ENCODE peak calls at places on chromosomes 4 and X, in six cellular contexts. Y is GM23248, Q is neuronal stem cell, F is A673, I is fibroblast of lung, N is body of pancreas. X is an unnamed sample. For H3K27me3 and H3K4me1, the result is how much of the 10 kb centered on the place peaks cover.

GRCh38 chr4:6761540-6762243 is 20.8 kb upstream of the KIAA0232 start:
- DNase-seq in F (no peak), Y (peak), I (no peak), Q (no peak), N (peak), X (no peak)

GRCh38 chr4:155179216-155179615 is 29.2 kb upstream of the NPY2R start:
- DNase-seq in I (peak), F (peak), N (no peak), Y (no peak), Q (no peak), X (no peak)

GRCh38 chr4:74805601-74806000 is 11.3 kb upstream of the BTC start:
- DNase-seq in Q (no peak), Y (peak), I (peak), F (peak), N (no peak), X (no peak)

GRCh38 chrX:149830192-149830873 is 48.6 kb downstream of the MAGEA9 start:
- DNase-seq in I (peak), F (peak), Q (peak), N (no peak), Y (peak), X (peak)

GRCh38 chrX:107676559-107677378 is 48.5 kb downstream of the PRPS1 start:
- DNase-seq in Q (no peak), N (peak), Y (peak), I (peak), F (peak), X (peak)

GRCh38 chrX:154457491-154458115 is 478 bp upstream of the PLXNA3 start:
- DNase-seq in Y (peak), Q (no peak), N (peak), F (peak), I (no peak), X (peak)

GRCh38 chrX:3599787-3600465 is 113.5 kb downstream of the PRKX start:
- DNase-seq in Y (peak), N (no peak), Q (no peak), F (peak), I (no peak), X (no peak)

GRCh38 chr4:182380701-182381295 is 137.6 kb downstream of the TENM3 start:
- DNase-seq in Q (no peak), Y (no peak), F (no peak), I (peak), N (no peak), X (no peak)

GRCh38 chr4:6962211-6963041 is 52.8 kb downstream of the TBC1D14 start:
- DNase-seq in Q (peak), I (no peak), Y (no peak), N (peak), F (no peak), X (no peak)

GRCh38 chrX:110692876-110693275 is 102.7 kb downstream of the CHRDL1 start:
- DNase-seq in I (no peak), N (no peak), Q (no peak), Y (no peak), F (no peak), X (no peak)

GRCh38 chrX:70808942-70809940 is 99.3 kb downstream of the TEX11 start:
- DNase-seq in I (no peak), N (no peak), Y (no peak), F (no peak), Q (no peak), X (no peak)

GRCh38 chrX:40151211-40152172 is 53.7 kb upstream of the BCOR start:
- DNase-seq in N (no peak), Y (no peak), I (no peak), Q (no peak), F (no peak), X (no peak)

GRCh38 chr4:140368686-140369085 is 4.8 kb upstream of the SCOC start:
- DNase-seq in Q (no peak), I (no peak), N (no peak), F (no peak), Y (peak), X (no peak)

GRCh38 chrX:132958086-132958703 is at the start of gene HS6ST2:
- DNase-seq in Y (no peak), I (no peak), N (peak), F (peak), Q (peak), X (no peak)

GRCh38 chr4:40553995-40554394 is 75.7 kb downstream of the RBM47 start:
- DNase-seq in N (no peak), I (no peak), F (peak), Y (no peak), Q (no peak), X (no peak)

GRCh38 chr4:37793562-37793961 is 32.9 kb upstream of the PGM2 start:
- DNase-seq in Q (no peak), I (peak), N (no peak), F (peak), Y (peak), X (no peak)

GRCh38 chr4:145880355-145880960 is 58.2 kb downstream of the ZNF827 start:
- DNase-seq in I (no peak), Q (no peak), N (no peak), F (no peak), Y (no peak), X (no peak)

GRCh38 chr4:25487155-25487554 is 110.1 kb downstream of the ANAPC4 start:
- DNase-seq in I (no peak), Q (no peak), Y (no peak), F (no peak), N (no peak), X (no peak)

GRCh38 chrX:97102938-97103337 is 219.2 kb downstream of the RPA4 start:
- DNase-seq in F (no peak), N (no peak), Q (no peak), Y (no peak), I (no peak), X (no peak)

GRCh38 chrX:9342581-9343051 is 122.2 kb upstream of the TBL1X start:
- DNase-seq in N (peak), I (peak), F (peak), Y (peak), Q (peak), X (peak)

GRCh38 chrX:139844163-139844562 is 88.7 kb downstream of the ATP11C start:
- DNase-seq in Q (no peak), N (no peak), I (no peak), Y (no peak), F (no peak), X (peak)

GRCh38 chrX:9354918-9355317 is 109.9 kb upstream of the TBL1X start:
- DNase-seq in Q (no peak), Y (no peak), I (no peak), N (no peak), F (no peak), X (no peak)

GRCh38 chrX:152912121-152912520 is 14.3 kb downstream of the ZNF185 start:
- DNase-seq in N (no peak), Q (no peak), Y (no peak), F (peak), I (no peak), X (no peak)

GRCh38 chr4:39045791-39046221 is 13.6 kb upstream of the TMEM156 start:
- DNase-seq in F (no peak), N (no peak), Q (no peak), Y (peak), I (peak), X (no peak)

GRCh38 chr4:136754810-136755530 is 777.3 kb downstream of the PCDH18 start:
- DNase-seq in N (no peak), Y (no peak), Q (no peak), F (no peak), I (no peak), X (no peak)

GRCh38 chr4:78451407-78451806 is 100.2 kb upstream of the ANXA3 start:
- DNase-seq in Y (no peak), Q (no peak), F (no peak), I (no peak), N (no peak), X (no peak)

GRCh38 chr4:8699479-8700145 is 107.0 kb downstream of the CPZ start:
- DNase-seq in N (no peak), Y (no peak), Q (no peak), I (no peak), F (no peak), X (peak)

GRCh38 chr4:38154681-38155588 is 194.7 kb downstream of the PTTG2 start:
- DNase-seq in Y (peak), I (peak), Q (no peak), F (no peak), N (peak), X (no peak)

GRCh38 chr4:144611850-144612249 is 34.1 kb upstream of the HHIP start:
- DNase-seq in F (peak), N (peak), Y (peak), I (peak), Q (no peak), X (peak)
- H3K4me3 ChIP-seq in F (no peak), N (no peak), Y (no peak), I (no peak), Q (no peak), X (no peak)

DNA sequence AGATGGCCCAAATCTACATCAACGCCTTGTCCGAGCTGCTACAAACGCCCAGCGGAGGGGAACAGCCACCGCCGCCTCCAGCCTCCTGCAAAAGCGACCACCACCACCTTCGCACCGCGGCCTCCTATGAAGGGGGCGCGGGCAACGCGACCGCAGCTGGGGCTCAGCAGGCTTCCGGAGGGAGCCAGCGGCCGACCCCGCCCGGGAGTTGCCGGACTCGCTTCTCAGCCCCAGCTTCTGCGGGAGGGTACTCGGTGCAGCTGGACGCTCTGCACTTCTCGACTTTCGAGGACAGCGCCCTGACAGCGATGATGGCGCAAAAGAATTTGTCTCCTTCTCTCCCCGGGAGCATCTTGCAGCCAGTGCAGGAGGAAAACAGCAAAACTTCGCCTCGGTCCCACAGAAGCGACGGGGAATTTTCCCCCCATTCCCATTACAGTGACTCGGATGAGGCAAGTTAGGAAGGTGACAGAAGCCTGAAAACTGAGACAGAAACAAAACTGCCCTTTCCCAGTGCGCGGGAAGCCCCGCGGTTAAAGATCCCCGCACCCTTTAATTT is 1.1 kb downstream of the ATOH1 start:
- DNase-seq in Y (peak), I (no peak), Q (peak), F (no peak), N (no peak), X (no peak)
- H3K27me3 ChIP-seq in Y (half or more), I (under half), Q (half or more), F (half or more), N (under half), X (under half)

GRCh38 chr4:87075876-87076275 is 141.1 kb downstream of the AFF1 start:
- DNase-seq in I (no peak), F (no peak), Q (no peak), N (no peak), Y (no peak), X (no peak)
- H3K4me1 ChIP-seq in I (under half), F (half or more), Q (under half), N (half or more), Y (under half), X (under half)

GRCh38 chr4:24226018-24226417 is 336.2 kb upstream of the PPARGC1A start:
- DNase-seq in Y (peak), I (peak), Q (no peak), F (no peak), N (no peak), X (no peak)
- H3K4me3 ChIP-seq in Y (peak), I (no peak), Q (no peak), F (no peak), N (no peak), X (no peak)

GRCh38 chr4:105166066-105166465 is 19.4 kb downstream of the TET2 start:
- DNase-seq in Q (no peak), I (no peak), F (no peak), N (no peak), Y (no peak), X (no peak)

GRCh38 chr4:105174098-105174497 is 27.4 kb downstream of the TET2 start:
- DNase-seq in F (no peak), Y (no peak), Q (no peak), I (no peak), N (no peak), X (no peak)

GRCh38 chr4:105171912-105172311 is 25.2 kb downstream of the TET2 start:
- DNase-seq in F (no peak), N (no peak), I (no peak), Y (no peak), Q (no peak), X (no peak)

DNA sequence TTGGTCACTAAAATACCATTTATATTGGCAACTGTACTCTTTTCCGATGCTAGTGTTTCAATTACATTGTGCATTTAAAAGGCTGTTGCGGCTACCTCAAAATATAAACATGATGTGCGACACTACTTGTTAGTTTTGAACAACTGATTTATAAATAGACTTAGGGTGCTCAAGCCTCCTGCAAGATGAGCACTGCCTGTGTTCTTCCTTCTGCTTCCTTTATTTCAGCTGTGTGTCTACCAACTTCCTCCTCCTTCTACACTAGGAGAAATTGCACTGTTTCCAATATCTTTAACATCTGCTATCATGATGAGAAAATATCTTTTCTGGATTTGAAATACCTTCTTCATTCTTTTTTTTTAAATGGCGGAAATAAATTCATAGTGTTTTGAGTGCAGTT is 24.0 kb downstream of the TET2 start:
- DNase-seq in Y (no peak), I (no peak), N (no peak), Q (no peak), F (no peak), X (no peak)
- H3K27me3 ChIP-seq in Y (under half), I (under half), N (under half), Q (under half), F (under half), X (under half)

DNA sequence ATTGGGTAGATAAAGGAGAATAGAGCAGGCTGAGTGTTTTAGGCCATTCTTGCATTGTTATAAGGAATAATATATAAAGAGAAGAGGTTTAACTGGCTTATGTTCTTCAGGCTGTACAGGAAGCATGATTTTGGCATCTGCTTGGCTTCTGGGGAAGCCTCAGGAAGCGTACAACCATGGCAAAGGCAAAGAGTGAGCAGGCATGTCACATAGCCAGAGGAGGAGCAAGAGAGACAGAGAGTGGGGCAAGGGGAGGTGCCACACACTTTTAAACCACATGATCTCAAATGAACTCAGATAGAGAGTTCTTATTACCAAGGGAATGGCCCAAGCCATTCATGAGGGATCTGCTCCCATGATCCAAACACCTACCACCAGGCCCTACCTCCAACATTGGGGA is 4.4 kb upstream of the METTL14 start:
- DNase-seq in F (peak), Y (peak), I (no peak), Q (no peak), N (no peak), X (no peak)
- H3K4me1 ChIP-seq in F (under half), Y (under half), I (under half), Q (under half), N (under half), X (under half)

GRCh38 chrX:45903781-45904201 is 641.4 kb downstream of the ZNF674 start:
- DNase-seq in Y (no peak), I (no peak), F (no peak), Q (peak), N (no peak), X (no peak)

GRCh38 chrX:45894864-45895645 is 650.2 kb downstream of the ZNF674 start:
- DNase-seq in I (no peak), Q (no peak), N (no peak), F (no peak), Y (no peak), X (no peak)

DNA sequence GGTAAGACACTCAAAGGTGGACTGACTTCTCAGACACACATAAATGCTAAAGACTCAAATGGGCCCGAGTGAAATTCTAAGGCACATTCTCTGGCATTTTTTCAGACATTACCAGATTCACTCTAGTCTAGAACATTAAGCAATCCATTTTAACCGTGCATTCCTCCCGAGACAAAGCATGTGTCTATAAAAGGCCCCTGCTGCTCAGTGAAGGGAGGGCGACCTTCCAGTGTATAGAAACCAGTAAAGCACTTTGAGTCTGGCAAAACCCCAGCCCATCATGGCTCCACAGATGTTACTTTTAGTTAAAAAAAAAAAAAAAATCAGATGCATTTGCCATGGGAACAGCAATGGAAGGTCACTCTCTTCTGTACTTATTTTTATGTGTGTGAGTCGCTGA is 644.5 kb downstream of the ZNF674 start:
- DNase-seq in Y (peak), I (peak), F (peak), N (no peak), Q (peak), X (no peak)
- H3K4me3 ChIP-seq in Y (no peak), I (no peak), F (no peak), N (no peak), Q (peak), X (no peak)

DNA sequence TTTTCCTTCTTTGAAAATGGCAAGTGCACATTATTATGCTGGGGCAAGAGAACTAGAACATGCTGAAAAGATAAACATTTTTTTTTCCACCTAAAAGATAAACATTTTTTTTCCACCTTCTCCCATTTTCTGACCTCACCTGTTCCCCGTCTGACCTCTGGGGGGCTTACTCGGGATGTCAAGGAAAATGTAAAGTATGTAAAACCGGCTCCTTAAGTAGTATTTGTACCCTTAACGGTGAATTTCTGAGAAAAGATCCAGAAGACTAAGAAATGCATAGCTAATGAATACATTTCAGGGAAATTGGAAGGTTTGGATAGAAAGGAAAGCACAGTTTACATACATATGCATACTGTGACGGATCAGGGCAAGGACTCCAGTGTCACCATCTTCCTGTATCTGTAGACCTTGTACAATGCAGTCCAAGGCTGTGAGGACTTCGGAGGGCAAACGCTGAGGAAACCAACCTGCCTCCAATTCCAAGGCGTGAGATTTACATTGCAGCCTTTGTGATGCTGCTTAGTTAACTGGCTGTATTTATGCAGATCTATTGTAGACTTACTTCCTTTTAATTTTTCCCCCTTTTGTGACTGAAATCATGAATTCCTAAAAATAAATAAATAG is 2185.9 kb upstream of the TENM3 start:
- DNase-seq in F (peak), Q (peak), I (peak), N (no peak), Y (peak), X (peak)
- H3K27me3 ChIP-seq in F (under half), Q (half or more), I (under half), N (under half), Y (half or more), X (under half)